ENCODE peak calls at places on chromosomes 13 and 19, in ten cellular contexts. M is neural progenitor cell, B is pancreas, D is astrocyte of the cerebellum, L is tibial artery, K is GM06990, U is ascending aorta, Q is heart right ventricle, Z is fibroblast of lung, W is heart left ventricle. J is an unnamed sample.

GRCh38 chr13:113176292-113176691 is 17.8 kb downstream of the PROZ start:
- DNase-seq in M (no peak), B (no peak), D (no peak), L (no peak), K (peak; percentile 45), U (no peak), Q (no peak), Z (no peak), W (no peak), J (peak; percentile 50)

GRCh38 chr13:50459046-50459445 is 384.4 kb downstream of the DLEU7 start:
- DNase-seq in M (no peak), B (no peak), D (no peak), L (no peak), K (no peak), U (no peak), Q (no peak), Z (no peak), W (no peak), J (no peak)

GRCh38 chr13:100381595-100382224 is 206.9 kb downstream of the GGACT start:
- DNase-seq in M (no peak), B (no peak), D (no peak), L (no peak), K (no peak), U (no peak), Q (no peak), Z (peak; percentile 20), W (no peak), J (no peak)

GRCh38 chr13:34070006-34070405 is 252.1 kb downstream of the RFC3 start:
- DNase-seq in M (no peak), B (no peak), D (no peak), L (no peak), K (no peak), U (no peak), Q (no peak), Z (peak; percentile 73), W (no peak), J (no peak)

GRCh38 chr13:60969659-60970058 is 446.0 kb downstream of the PCDH20 start:
- DNase-seq in M (no peak), B (no peak), D (no peak), L (no peak), K (no peak), U (no peak), Q (no peak), Z (no peak), W (no peak), J (no peak)

GRCh38 chr13:59568306-59568705 is 595.4 kb downstream of the DIAPH3 start:
- DNase-seq in M (peak; percentile 25), B (no peak), D (no peak), L (no peak), K (no peak), U (no peak), Q (no peak), Z (no peak), W (no peak), J (no peak)

GRCh38 chr19:7973883-7974282 is 30.4 kb upstream of the TIMM44 start:
- DNase-seq in M (no peak), B (no peak), D (no peak), L (no peak), K (no peak), U (no peak), Q (peak; percentile 66), Z (no peak), W (peak; percentile 83), J (no peak)

GRCh38 chr19:33390120-33390907 is 16.8 kb downstream of the CEBPG start:
- DNase-seq in M (no peak), B (no peak), D (peak; percentile 56), L (peak; percentile 69), K (no peak), U (no peak), Q (peak; percentile 62), Z (peak; percentile 29), W (peak; percentile 71), J (no peak)

GRCh38 chr19:44608391-44608821 is 5.0 kb upstream of the IGSF23 start:
- DNase-seq in M (no peak), B (no peak), D (no peak), L (no peak), K (no peak), U (no peak), Q (no peak), Z (peak; percentile 34), W (no peak), J (no peak)

GRCh38 chr19:38433268-38433733 is at the start of gene RYR1:
- DNase-seq in M (peak; percentile 95), B (no peak), D (no peak), L (peak; percentile 76), K (peak; percentile 61), U (no peak), Q (peak; percentile 27), Z (peak; percentile 6), W (peak; percentile 75), J (peak; percentile 30)

GRCh38 chr13:34943675-34944634 is 1.9 kb downstream of the NBEA start:
- DNase-seq in M (no peak), B (no peak), D (no peak), L (no peak), K (peak; percentile 40), U (no peak), Q (no peak), Z (no peak), W (no peak), J (peak; percentile 53)

GRCh38 chr13:31274345-31274870 is 74.6 kb downstream of the B3GLCT start:
- DNase-seq in M (no peak), B (no peak), D (peak; percentile 56), L (no peak), K (no peak), U (no peak), Q (peak; percentile 19), Z (peak; percentile 84), W (peak; percentile 34), J (no peak)

DNA sequence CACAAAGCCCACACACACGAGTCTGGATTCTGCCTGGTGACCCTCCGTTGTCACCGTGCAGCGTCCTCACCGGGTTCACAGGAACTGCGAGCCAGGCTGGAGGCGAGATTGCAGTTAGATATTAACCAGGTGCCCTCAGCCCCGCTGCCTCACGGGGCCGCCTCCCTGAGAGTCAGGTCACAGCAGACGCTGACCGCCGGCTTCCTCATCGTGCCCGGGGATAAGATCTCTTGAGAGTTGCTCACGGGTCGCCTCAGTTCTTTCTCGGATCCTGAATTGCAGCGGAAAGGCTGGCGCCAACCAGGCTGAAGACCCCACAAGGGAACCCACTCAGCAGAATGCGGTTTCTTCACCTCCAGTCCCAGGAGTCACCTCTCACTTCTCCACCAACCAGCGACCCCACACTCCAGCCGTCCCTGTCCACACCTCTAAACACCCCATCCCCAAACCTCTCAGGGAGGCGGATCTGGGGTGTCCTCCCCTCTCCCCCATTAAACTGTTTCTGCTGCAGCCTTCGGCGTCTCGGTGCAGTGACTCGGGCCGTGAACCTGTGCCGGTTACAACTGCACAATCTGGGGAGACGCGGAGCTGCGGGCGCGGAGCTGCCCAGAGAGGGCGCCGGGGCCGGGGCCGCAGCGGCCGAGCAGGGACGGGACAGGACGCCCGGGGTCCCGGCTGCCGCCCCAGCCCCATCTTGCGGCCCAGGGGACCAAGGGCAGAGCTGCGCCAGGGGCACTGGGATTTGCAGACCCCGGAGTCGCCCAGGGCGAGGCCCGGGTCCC is 591 bp downstream of the ZNF823 start:
- DNase-seq in M (peak; percentile 71), B (peak; percentile 73), D (no peak), L (peak; percentile 70), K (peak; percentile 51), U (no peak), Q (peak; percentile 23), Z (peak; percentile 26), W (peak; percentile 55), J (peak; percentile 70)
- H3K4me3 ChIP-seq in M (peak overlapping the region; percentile 85), B (peak overlapping the region; percentile 97), D (peak overlapping the region; percentile 95), L (peak overlapping the region; percentile 82), K (peak overlapping the region; percentile 92), U (peak overlapping the region; percentile 63), Q (peak overlapping the region; percentile 82), Z (peak overlapping the region; percentile 95), W (peak overlapping the region; percentile 100), J (peak overlapping the region; percentile 81)

DNA sequence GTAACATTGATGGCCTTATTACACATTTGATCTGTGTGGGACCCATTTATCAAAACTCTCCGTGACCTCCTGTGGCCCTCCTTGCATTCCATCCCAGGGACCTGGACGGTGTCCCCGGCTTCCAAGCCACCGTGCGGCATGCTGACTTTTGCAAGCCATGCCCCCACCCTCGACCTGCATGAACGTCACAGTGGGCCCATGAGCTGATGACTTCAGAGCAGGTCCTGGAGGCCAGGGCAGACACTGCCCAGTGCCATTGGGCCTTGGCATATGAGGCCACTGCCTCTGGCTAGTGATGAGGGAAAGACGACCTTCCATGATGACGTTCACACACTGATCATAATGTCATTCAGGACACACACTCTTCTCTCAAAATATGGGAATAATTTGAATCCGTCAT is 62.8 kb downstream of the RAB20 start:
- DNase-seq in M (no peak), B (no peak), D (no peak), L (no peak), K (no peak), U (no peak), Q (no peak), Z (no peak), W (no peak), J (no peak)
- H3K4me3 ChIP-seq in M (no peak overlapping the region), B (no peak overlapping the region), D (no peak overlapping the region), L (no peak overlapping the region), K (no peak overlapping the region), U (no peak overlapping the region), Q (no peak overlapping the region), Z (no peak overlapping the region), W (no peak overlapping the region), J (no peak overlapping the region)

DNA sequence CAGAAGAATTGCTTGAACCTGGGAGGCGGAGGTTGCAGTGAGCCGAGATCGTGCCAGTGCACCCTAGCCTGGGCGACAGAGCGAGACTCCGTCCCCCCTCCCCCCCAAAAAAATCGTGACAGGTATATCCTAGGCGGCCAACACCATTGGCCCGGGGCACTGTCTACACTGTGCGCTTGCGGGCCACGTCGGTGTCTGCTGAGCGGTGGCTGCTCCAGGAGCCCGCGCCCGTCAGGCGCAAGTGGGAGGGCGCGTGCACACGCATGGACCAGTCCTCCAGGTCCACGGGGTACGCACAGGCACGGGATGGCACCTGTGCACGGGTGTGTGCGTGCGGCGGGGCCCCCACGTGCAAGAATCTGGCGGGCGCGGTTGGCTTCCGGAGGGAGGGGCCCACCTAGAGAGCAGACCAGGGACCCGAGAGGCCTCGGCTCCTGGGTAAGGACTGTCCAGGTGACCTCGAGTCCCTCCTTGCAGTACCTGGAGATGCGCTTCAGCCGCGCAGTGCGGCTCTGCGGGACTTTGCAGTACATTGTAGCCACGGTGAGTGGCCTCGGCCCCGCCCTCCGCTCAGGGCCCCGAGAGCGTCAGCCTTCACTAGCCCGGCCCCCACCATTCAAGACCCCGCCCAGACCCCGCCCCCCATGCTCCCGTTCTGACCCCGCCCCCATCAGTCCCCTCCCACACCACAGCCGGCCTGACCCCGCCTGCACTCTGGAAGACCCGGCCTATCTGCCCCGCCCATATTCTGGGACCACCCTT is 2.1 kb downstream of the SLC5A5 start:
- DNase-seq in M (peak; percentile 94), B (no peak), D (no peak), L (no peak), K (peak; percentile 79), U (no peak), Q (no peak), Z (no peak), W (no peak), J (peak; percentile 73)
- H3K4me3 ChIP-seq in M (peak overlapping the region; percentile 60), B (peak overlapping the region; percentile 36), D (no peak overlapping the region), L (no peak overlapping the region), K (peak overlapping the region; percentile 49), U (no peak overlapping the region), Q (no peak overlapping the region), Z (no peak overlapping the region), W (no peak overlapping the region), J (peak overlapping the region; percentile 55)

DNA sequence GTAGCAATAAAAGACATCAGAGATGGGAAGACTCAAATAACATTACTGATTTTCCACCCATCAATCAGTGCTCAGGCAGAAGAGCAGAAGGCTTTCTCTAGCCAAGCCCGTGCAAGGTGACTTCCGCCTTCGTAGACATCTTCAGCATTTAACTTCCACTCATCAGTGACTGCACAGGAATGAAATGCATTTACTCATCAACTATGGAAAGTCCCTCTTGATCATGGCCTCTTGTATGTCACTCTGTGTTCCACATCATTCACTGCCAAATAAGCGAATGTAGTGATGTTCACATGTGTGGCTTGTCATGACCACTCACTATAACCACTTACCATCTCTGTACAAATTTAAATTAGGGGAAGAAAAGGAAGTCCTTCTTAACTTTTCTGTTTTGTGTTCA is 49.4 kb downstream of the SACS start:
- DNase-seq in M (no peak), B (no peak), D (no peak), L (no peak), K (peak; percentile 69), U (no peak), Q (no peak), Z (peak; percentile 82), W (no peak), J (peak; percentile 78)
- H3K4me3 ChIP-seq in M (no peak overlapping the region), B (no peak overlapping the region), D (no peak overlapping the region), L (no peak overlapping the region), K (no peak overlapping the region), U (no peak overlapping the region), Q (no peak overlapping the region), Z (no peak overlapping the region), W (no peak overlapping the region), J (no peak overlapping the region)